ENCODE peak calls at places on chromosomes 16 and 17, in five cellular contexts. One of them, this sample, is unnamed.

GRCh38 chr17:29568331-29569244 is at the start of gene TP53I13:
- DNase-seq in stomach: peak; percentile 91
- DNase-seq in ascending aorta: no peak
- DNase-seq in effector memory CD4-positive, alpha-beta T cell: peak; percentile 82
- DNase-seq in left lung: peak; percentile 91
- DNase-seq in this sample: peak; percentile 90

GRCh38 chr17:81345211-81346089 is 49.8 kb upstream of the BAHCC1 start:
- DNase-seq in ascending aorta: no peak
- DNase-seq in left lung: peak; percentile 84
- DNase-seq in effector memory CD4-positive, alpha-beta T cell: peak; percentile 14
- DNase-seq in stomach: peak; percentile 92
- DNase-seq in this sample: peak; percentile 82

GRCh38 chr17:61284174-61284573 is 115.5 kb upstream of the TBX2 start:
- DNase-seq in left lung: no peak
- DNase-seq in ascending aorta: no peak
- DNase-seq in stomach: no peak
- DNase-seq in effector memory CD4-positive, alpha-beta T cell: no peak
- DNase-seq in this sample: no peak

GRCh38 chr17:4162775-4163498 is 19.9 kb downstream of the CYB5D2 start:
- DNase-seq in ascending aorta: no peak
- DNase-seq in stomach: no peak
- DNase-seq in left lung: no peak
- DNase-seq in effector memory CD4-positive, alpha-beta T cell: no peak
- DNase-seq in this sample: no peak

GRCh38 chr17:71899317-71899716 is 221.5 kb upstream of the SOX9 start:
- DNase-seq in stomach: no peak
- DNase-seq in ascending aorta: no peak
- DNase-seq in left lung: no peak
- DNase-seq in effector memory CD4-positive, alpha-beta T cell: no peak
- DNase-seq in this sample: no peak

GRCh38 chr16:89890200-89890599 is 16.8 kb downstream of the TCF25 start:
- DNase-seq in left lung: no peak
- DNase-seq in effector memory CD4-positive, alpha-beta T cell: no peak
- DNase-seq in stomach: no peak
- DNase-seq in ascending aorta: no peak
- DNase-seq in this sample: no peak

GRCh38 chr17:58281511-58282011 is 826 bp upstream of the MPO start:
- DNase-seq in left lung: no peak
- DNase-seq in ascending aorta: no peak
- DNase-seq in effector memory CD4-positive, alpha-beta T cell: no peak
- DNase-seq in stomach: no peak
- DNase-seq in this sample: no peak

GRCh38 chr17:41678411-41678906 is 10.2 kb upstream of the EIF1 start:
- DNase-seq in ascending aorta: no peak
- DNase-seq in left lung: no peak
- DNase-seq in stomach: no peak
- DNase-seq in effector memory CD4-positive, alpha-beta T cell: no peak
- DNase-seq in this sample: no peak

GRCh38 chr17:76840443-76840767 is 27.8 kb upstream of the MGAT5B start:
- DNase-seq in effector memory CD4-positive, alpha-beta T cell: no peak
- DNase-seq in stomach: no peak
- DNase-seq in left lung: no peak
- DNase-seq in ascending aorta: no peak
- DNase-seq in this sample: no peak

GRCh38 chr17:27257031-27257357 is 36.9 kb upstream of the WSB1 start:
- DNase-seq in ascending aorta: no peak
- DNase-seq in left lung: no peak
- DNase-seq in effector memory CD4-positive, alpha-beta T cell: no peak
- DNase-seq in stomach: no peak
- DNase-seq in this sample: no peak

DNA sequence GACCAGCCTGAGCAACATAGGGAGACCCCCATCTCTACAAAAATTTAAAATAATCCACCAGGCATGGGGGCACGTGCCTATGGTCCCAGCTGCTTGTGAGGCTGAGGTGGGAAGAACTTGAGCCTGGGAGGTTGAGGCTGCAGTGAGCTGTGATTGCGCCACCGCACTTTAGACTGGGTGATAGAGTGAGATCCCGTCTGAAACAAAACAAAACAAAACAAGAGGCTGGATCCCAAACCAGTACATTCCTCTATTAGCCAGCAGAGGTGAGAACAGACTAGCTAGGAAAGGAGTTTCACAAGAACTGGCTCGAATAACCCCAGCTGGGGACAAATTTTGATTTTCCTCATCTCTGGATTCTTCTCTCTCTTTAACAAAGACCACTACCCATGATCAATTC is 366.7 kb upstream of the ZFHX3 start:
- DNase-seq in ascending aorta: no peak
- DNase-seq in stomach: no peak
- DNase-seq in effector memory CD4-positive, alpha-beta T cell: no peak
- DNase-seq in left lung: no peak
- DNase-seq in this sample: no peak
- H3K36me3 ChIP-seq in ascending aorta: no peaks in the 10 kb centered on the region
- H3K36me3 ChIP-seq in stomach: no peaks in the 10 kb centered on the region
- H3K36me3 ChIP-seq in effector memory CD4-positive, alpha-beta T cell: no peaks in the 10 kb centered on the region
- H3K36me3 ChIP-seq in left lung: no peaks in the 10 kb centered on the region
- H3K36me3 ChIP-seq in this sample: no peaks in the 10 kb centered on the region

DNA sequence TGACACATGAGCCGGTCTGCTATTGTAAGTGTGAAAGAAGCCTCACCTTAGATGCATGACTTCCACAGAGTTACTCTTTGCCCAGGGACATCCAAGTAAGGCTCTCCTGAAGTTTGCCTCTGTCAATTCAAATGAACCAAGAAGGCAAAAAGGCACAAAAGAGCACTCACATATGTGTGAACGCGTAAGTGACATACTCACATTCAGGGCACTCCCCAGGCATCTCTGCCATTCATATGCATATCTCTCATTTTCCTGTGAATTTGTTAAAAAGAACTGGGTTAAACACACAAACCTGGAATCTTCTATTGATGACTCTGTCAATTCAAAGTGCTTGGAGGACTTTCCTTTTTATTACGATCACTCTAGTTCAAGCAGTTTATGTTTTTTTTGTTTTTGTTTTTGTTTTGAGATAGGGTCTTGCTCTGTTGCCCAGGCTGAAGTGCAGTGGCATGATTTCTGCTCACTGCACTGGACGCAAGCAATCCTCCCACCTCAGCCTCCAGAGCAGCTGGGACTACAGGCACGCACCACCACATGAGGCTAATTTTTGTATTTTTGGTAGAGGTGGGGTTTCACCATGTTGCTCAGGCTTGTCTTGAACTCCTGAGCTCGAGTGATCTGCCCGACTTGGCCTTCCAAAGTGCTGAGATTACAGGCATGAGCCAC is 49.4 kb downstream of the DUSP14 start:
- DNase-seq in ascending aorta: no peak
- DNase-seq in left lung: no peak
- DNase-seq in stomach: no peak
- DNase-seq in effector memory CD4-positive, alpha-beta T cell: no peak
- DNase-seq in this sample: no peak
- H3K36me3 ChIP-seq in ascending aorta: peaks cover 74% of the 10 kb centered on the region
- H3K36me3 ChIP-seq in left lung: peaks cover 7% of the 10 kb centered on the region
- H3K36me3 ChIP-seq in stomach: peaks cover 73% of the 10 kb centered on the region
- H3K36me3 ChIP-seq in effector memory CD4-positive, alpha-beta T cell: peaks cover 88% of the 10 kb centered on the region
- H3K36me3 ChIP-seq in this sample: no peaks in the 10 kb centered on the region

GRCh38 chr16:3513892-3514600 is 13.2 kb downstream of the CLUAP1 start:
- DNase-seq in ascending aorta: no peak
- DNase-seq in left lung: no peak
- DNase-seq in stomach: no peak
- DNase-seq in effector memory CD4-positive, alpha-beta T cell: no peak
- DNase-seq in this sample: no peak

GRCh38 chr16:3508736-3509135 is 7.9 kb downstream of the CLUAP1 start:
- DNase-seq in stomach: no peak
- DNase-seq in ascending aorta: no peak
- DNase-seq in effector memory CD4-positive, alpha-beta T cell: no peak
- DNase-seq in left lung: no peak
- DNase-seq in this sample: no peak

GRCh38 chr16:3509470-3509928 is 8.7 kb downstream of the CLUAP1 start:
- DNase-seq in stomach: peak; percentile 49
- DNase-seq in effector memory CD4-positive, alpha-beta T cell: peak; percentile 60
- DNase-seq in ascending aorta: no peak
- DNase-seq in left lung: no peak
- DNase-seq in this sample: no peak

GRCh38 chr16:3511286-3512180 is 10.7 kb downstream of the CLUAP1 start:
- DNase-seq in effector memory CD4-positive, alpha-beta T cell: no peak
- DNase-seq in left lung: no peak
- DNase-seq in stomach: no peak
- DNase-seq in ascending aorta: no peak
- DNase-seq in this sample: no peak

DNA sequence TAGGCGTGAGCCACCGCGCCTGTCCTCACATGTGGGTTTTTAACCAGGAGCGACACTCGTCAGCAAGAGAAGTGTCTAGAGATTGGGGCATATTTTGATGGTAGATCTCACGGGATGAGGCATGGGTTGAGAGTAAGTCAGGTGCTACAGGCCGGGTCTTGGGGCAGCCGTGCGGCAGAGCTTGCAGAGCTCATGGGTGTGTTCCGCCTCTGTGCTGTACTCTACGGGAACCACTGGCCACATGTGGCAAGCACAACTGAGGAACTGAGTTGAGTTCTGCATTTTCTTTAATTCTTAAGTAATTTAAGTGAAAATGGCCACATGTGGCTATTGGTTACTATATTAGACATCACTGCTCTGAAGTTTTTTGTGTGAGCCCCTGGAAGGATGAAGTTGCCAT is 9.6 kb downstream of the CLUAP1 start:
- DNase-seq in ascending aorta: no peak
- DNase-seq in effector memory CD4-positive, alpha-beta T cell: no peak
- DNase-seq in left lung: no peak
- DNase-seq in stomach: no peak
- DNase-seq in this sample: no peak
- H3K36me3 ChIP-seq in ascending aorta: peaks cover 65% of the 10 kb centered on the region
- H3K36me3 ChIP-seq in effector memory CD4-positive, alpha-beta T cell: peaks cover 23% of the 10 kb centered on the region
- H3K36me3 ChIP-seq in left lung: no peaks in the 10 kb centered on the region
- H3K36me3 ChIP-seq in stomach: peaks cover 28% of the 10 kb centered on the region
- H3K36me3 ChIP-seq in this sample: no peaks in the 10 kb centered on the region

DNA sequence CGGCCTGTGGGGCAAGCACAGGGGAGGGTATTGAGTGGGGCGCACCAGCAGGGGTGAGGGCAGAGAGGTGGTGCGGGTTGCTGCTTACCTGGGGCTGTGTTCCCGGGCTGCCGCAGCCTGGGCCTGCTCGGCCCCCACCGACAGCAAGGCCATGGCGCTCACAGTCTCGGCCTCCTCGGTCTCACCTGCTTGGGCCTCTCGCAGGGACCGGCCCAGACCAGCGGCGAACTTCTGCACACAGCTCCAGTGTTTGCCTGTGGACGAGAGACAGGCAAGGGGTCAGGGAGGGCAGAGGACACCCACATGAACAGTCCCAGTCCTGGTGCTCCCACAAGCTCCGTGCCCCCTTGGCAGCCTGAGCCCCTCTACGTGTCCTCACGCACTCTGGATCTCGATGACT is 7.9 kb downstream of the G6PC3 start:
- DNase-seq in stomach: no peak
- DNase-seq in left lung: no peak
- DNase-seq in ascending aorta: no peak
- DNase-seq in effector memory CD4-positive, alpha-beta T cell: no peak
- DNase-seq in this sample: no peak
- H3K36me3 ChIP-seq in stomach: peaks cover 67% of the 10 kb centered on the region
- H3K36me3 ChIP-seq in left lung: no peaks in the 10 kb centered on the region
- H3K36me3 ChIP-seq in ascending aorta: peaks cover 60% of the 10 kb centered on the region
- H3K36me3 ChIP-seq in effector memory CD4-positive, alpha-beta T cell: peaks cover 42% of the 10 kb centered on the region
- H3K36me3 ChIP-seq in this sample: no peaks in the 10 kb centered on the region

GRCh38 chr17:35912339-35912912 is 18.1 kb downstream of the RDM1 start:
- DNase-seq in stomach: no peak
- DNase-seq in effector memory CD4-positive, alpha-beta T cell: no peak
- DNase-seq in ascending aorta: no peak
- DNase-seq in left lung: no peak
- DNase-seq in this sample: no peak
- H3K36me3 ChIP-seq in stomach: no peaks in the 10 kb centered on the region
- H3K36me3 ChIP-seq in effector memory CD4-positive, alpha-beta T cell: no peaks in the 10 kb centered on the region
- H3K36me3 ChIP-seq in ascending aorta: no peaks in the 10 kb centered on the region
- H3K36me3 ChIP-seq in left lung: no peaks in the 10 kb centered on the region
- H3K36me3 ChIP-seq in this sample: no peaks in the 10 kb centered on the region

GRCh38 chr17:44850612-44851011 is 2.9 kb downstream of the HIGD1B start:
- DNase-seq in ascending aorta: no peak
- DNase-seq in left lung: no peak
- DNase-seq in effector memory CD4-positive, alpha-beta T cell: no peak
- DNase-seq in stomach: no peak
- DNase-seq in this sample: no peak
- H3K36me3 ChIP-seq in ascending aorta: peaks cover 36% of the 10 kb centered on the region
- H3K36me3 ChIP-seq in left lung: no peaks in the 10 kb centered on the region
- H3K36me3 ChIP-seq in effector memory CD4-positive, alpha-beta T cell: peaks cover 44% of the 10 kb centered on the region
- H3K36me3 ChIP-seq in stomach: peaks cover 50% of the 10 kb centered on the region
- H3K36me3 ChIP-seq in this sample: no peaks in the 10 kb centered on the region

GRCh38 chr16:68434654-68435210 is 13.6 kb downstream of the SMPD3 start:
- DNase-seq in effector memory CD4-positive, alpha-beta T cell: no peak
- DNase-seq in ascending aorta: no peak
- DNase-seq in stomach: peak; percentile 54
- DNase-seq in left lung: no peak
- DNase-seq in this sample: no peak

GRCh38 chr16:68429081-68429740 is 19.1 kb downstream of the SMPD3 start:
- DNase-seq in left lung: peak; percentile 4
- DNase-seq in ascending aorta: no peak
- DNase-seq in stomach: no peak
- DNase-seq in effector memory CD4-positive, alpha-beta T cell: no peak
- DNase-seq in this sample: no peak

GRCh38 chr16:68436581-68436980 is 11.7 kb downstream of the SMPD3 start:
- DNase-seq in effector memory CD4-positive, alpha-beta T cell: no peak
- DNase-seq in stomach: no peak
- DNase-seq in ascending aorta: no peak
- DNase-seq in left lung: no peak
- DNase-seq in this sample: no peak

GRCh38 chr16:68432701-68433100 is 15.6 kb downstream of the SMPD3 start:
- DNase-seq in ascending aorta: no peak
- DNase-seq in effector memory CD4-positive, alpha-beta T cell: no peak
- DNase-seq in left lung: no peak
- DNase-seq in stomach: no peak
- DNase-seq in this sample: no peak

DNA sequence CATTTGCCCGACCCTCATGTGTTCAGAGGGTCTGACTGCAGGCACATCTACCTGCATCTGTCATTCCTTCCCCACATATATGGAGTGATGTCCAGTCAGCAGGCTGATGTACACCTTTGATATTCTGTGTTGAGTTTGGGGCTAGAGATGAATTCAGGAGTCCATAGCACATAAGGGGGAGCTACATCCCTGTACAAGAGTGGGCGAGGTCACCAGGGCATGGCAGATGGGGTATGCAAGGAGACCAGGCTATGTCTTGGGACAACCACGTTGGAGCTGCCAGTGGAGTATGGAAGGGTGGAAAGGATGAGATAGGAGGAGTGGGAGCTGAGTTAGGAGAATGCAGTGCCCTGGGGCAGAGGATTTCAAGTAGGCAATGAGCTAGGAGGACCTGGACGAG is 15.0 kb downstream of the SMPD3 start:
- DNase-seq in left lung: no peak
- DNase-seq in effector memory CD4-positive, alpha-beta T cell: no peak
- DNase-seq in stomach: no peak
- DNase-seq in ascending aorta: no peak
- DNase-seq in this sample: no peak
- H3K36me3 ChIP-seq in left lung: no peaks in the 10 kb centered on the region
- H3K36me3 ChIP-seq in effector memory CD4-positive, alpha-beta T cell: no peaks in the 10 kb centered on the region
- H3K36me3 ChIP-seq in stomach: no peaks in the 10 kb centered on the region
- H3K36me3 ChIP-seq in ascending aorta: no peaks in the 10 kb centered on the region
- H3K36me3 ChIP-seq in this sample: no peaks in the 10 kb centered on the region

This sample was measured in ovary.